ENCODE peak calls at places on chromosome 3, in ten cellular contexts. One of them, this sample, is unnamed. For H3K9me3, the result is how much of the 10 kb centered on the place peaks cover.

GRCh38 chr3:172646439-172647015 is 64.3 kb downstream of the NCEH1 start:
- DNase-seq in WERI-Rb-1: no peak
- DNase-seq in esophagus squamous epithelium: no peak
- DNase-seq in upper lobe of left lung: no peak
- DNase-seq in SJSA1: no peak
- DNase-seq in psoas muscle: no peak
- DNase-seq in right cardiac atrium: no peak
- DNase-seq in uterus: no peak
- DNase-seq in right atrium auricular region: no peak
- DNase-seq in pancreas: peak
- DNase-seq in this sample: peak

GRCh38 chr3:67087788-67088187 is 89.7 kb downstream of the KBTBD8 start:
- DNase-seq in WERI-Rb-1: no peak
- DNase-seq in esophagus squamous epithelium: no peak
- DNase-seq in upper lobe of left lung: no peak
- DNase-seq in SJSA1: no peak
- DNase-seq in psoas muscle: no peak
- DNase-seq in right cardiac atrium: no peak
- DNase-seq in uterus: no peak
- DNase-seq in right atrium auricular region: no peak
- DNase-seq in pancreas: no peak
- DNase-seq in this sample: no peak

GRCh38 chr3:154886437-154886836 is 193.7 kb upstream of the MME start:
- DNase-seq in WERI-Rb-1: no peak
- DNase-seq in esophagus squamous epithelium: no peak
- DNase-seq in upper lobe of left lung: no peak
- DNase-seq in SJSA1: peak
- DNase-seq in psoas muscle: no peak
- DNase-seq in right cardiac atrium: peak
- DNase-seq in uterus: no peak
- DNase-seq in right atrium auricular region: no peak
- DNase-seq in pancreas: no peak
- DNase-seq in this sample: no peak

GRCh38 chr3:124409650-124410275 is 320.5 kb upstream of the UMPS start:
- DNase-seq in WERI-Rb-1: no peak
- DNase-seq in esophagus squamous epithelium: no peak
- DNase-seq in upper lobe of left lung: no peak
- DNase-seq in SJSA1: peak
- DNase-seq in psoas muscle: no peak
- DNase-seq in right cardiac atrium: no peak
- DNase-seq in uterus: no peak
- DNase-seq in right atrium auricular region: no peak
- DNase-seq in pancreas: no peak
- DNase-seq in this sample: peak

GRCh38 chr3:145951431-145951830 is 209.6 kb downstream of the PLOD2 start:
- DNase-seq in WERI-Rb-1: no peak
- DNase-seq in esophagus squamous epithelium: no peak
- DNase-seq in upper lobe of left lung: no peak
- DNase-seq in SJSA1: no peak
- DNase-seq in psoas muscle: no peak
- DNase-seq in right cardiac atrium: no peak
- DNase-seq in uterus: no peak
- DNase-seq in right atrium auricular region: no peak
- DNase-seq in pancreas: no peak
- DNase-seq in this sample: no peak

GRCh38 chr3:70982700-70983140 is 600.8 kb downstream of the FOXP1 start:
- DNase-seq in WERI-Rb-1: no peak
- DNase-seq in esophagus squamous epithelium: no peak
- DNase-seq in upper lobe of left lung: no peak
- DNase-seq in SJSA1: peak
- DNase-seq in psoas muscle: peak
- DNase-seq in right cardiac atrium: peak
- DNase-seq in uterus: peak
- DNase-seq in right atrium auricular region: peak
- DNase-seq in pancreas: peak
- DNase-seq in this sample: no peak

GRCh38 chr3:14133876-14134275 is 9.0 kb downstream of the TMEM43 start:
- DNase-seq in WERI-Rb-1: no peak
- DNase-seq in esophagus squamous epithelium: no peak
- DNase-seq in upper lobe of left lung: no peak
- DNase-seq in SJSA1: no peak
- DNase-seq in psoas muscle: no peak
- DNase-seq in right cardiac atrium: no peak
- DNase-seq in uterus: no peak
- DNase-seq in right atrium auricular region: no peak
- DNase-seq in pancreas: no peak
- DNase-seq in this sample: no peak

GRCh38 chr3:29514912-29515311 is 234.0 kb downstream of the RBMS3 start:
- DNase-seq in WERI-Rb-1: no peak
- DNase-seq in esophagus squamous epithelium: no peak
- DNase-seq in upper lobe of left lung: no peak
- DNase-seq in SJSA1: peak
- DNase-seq in psoas muscle: no peak
- DNase-seq in right cardiac atrium: no peak
- DNase-seq in uterus: no peak
- DNase-seq in right atrium auricular region: no peak
- DNase-seq in pancreas: no peak
- DNase-seq in this sample: no peak

GRCh38 chr3:185995352-185995751 is 57.5 kb upstream of the TRA2B start:
- DNase-seq in WERI-Rb-1: no peak
- DNase-seq in esophagus squamous epithelium: no peak
- DNase-seq in upper lobe of left lung: no peak
- DNase-seq in SJSA1: no peak
- DNase-seq in psoas muscle: no peak
- DNase-seq in right cardiac atrium: no peak
- DNase-seq in uterus: no peak
- DNase-seq in right atrium auricular region: no peak
- DNase-seq in pancreas: no peak
- DNase-seq in this sample: no peak

GRCh38 chr3:134771962-134772361 is 23.1 kb upstream of the EPHB1 start:
- DNase-seq in WERI-Rb-1: no peak
- DNase-seq in esophagus squamous epithelium: no peak
- DNase-seq in upper lobe of left lung: no peak
- DNase-seq in SJSA1: no peak
- DNase-seq in psoas muscle: no peak
- DNase-seq in right cardiac atrium: no peak
- DNase-seq in uterus: no peak
- DNase-seq in right atrium auricular region: no peak
- DNase-seq in pancreas: no peak
- DNase-seq in this sample: no peak

GRCh38 chr3:106628407-106628806 is 748.8 kb upstream of the CCDC54 start:
- DNase-seq in WERI-Rb-1: no peak
- DNase-seq in esophagus squamous epithelium: no peak
- DNase-seq in upper lobe of left lung: no peak
- DNase-seq in SJSA1: no peak
- DNase-seq in psoas muscle: no peak
- DNase-seq in right cardiac atrium: no peak
- DNase-seq in uterus: no peak
- DNase-seq in right atrium auricular region: no peak
- DNase-seq in pancreas: no peak
- DNase-seq in this sample: no peak

GRCh38 chr3:115486880-115487279 is 136.4 kb upstream of the GAP43 start:
- DNase-seq in WERI-Rb-1: no peak
- DNase-seq in esophagus squamous epithelium: no peak
- DNase-seq in upper lobe of left lung: no peak
- DNase-seq in SJSA1: no peak
- DNase-seq in psoas muscle: no peak
- DNase-seq in right cardiac atrium: no peak
- DNase-seq in uterus: no peak
- DNase-seq in right atrium auricular region: no peak
- DNase-seq in pancreas: no peak
- DNase-seq in this sample: no peak

GRCh38 chr3:105997800-105998526 is 129.2 kb upstream of the CBLB start:
- DNase-seq in WERI-Rb-1: no peak
- DNase-seq in esophagus squamous epithelium: no peak
- DNase-seq in upper lobe of left lung: no peak
- DNase-seq in SJSA1: no peak
- DNase-seq in psoas muscle: no peak
- DNase-seq in right cardiac atrium: peak
- DNase-seq in uterus: no peak
- DNase-seq in right atrium auricular region: peak
- DNase-seq in pancreas: no peak
- DNase-seq in this sample: no peak

GRCh38 chr3:168865022-168865551 is 769.4 kb upstream of the GOLIM4 start:
- DNase-seq in WERI-Rb-1: no peak
- DNase-seq in esophagus squamous epithelium: no peak
- DNase-seq in upper lobe of left lung: no peak
- DNase-seq in SJSA1: peak
- DNase-seq in psoas muscle: no peak
- DNase-seq in right cardiac atrium: no peak
- DNase-seq in uterus: no peak
- DNase-seq in right atrium auricular region: no peak
- DNase-seq in pancreas: no peak
- DNase-seq in this sample: no peak

GRCh38 chr3:102079809-102080197 is 230.5 kb downstream of the NFKBIZ start:
- DNase-seq in WERI-Rb-1: no peak
- DNase-seq in esophagus squamous epithelium: no peak
- DNase-seq in upper lobe of left lung: no peak
- DNase-seq in SJSA1: no peak
- DNase-seq in psoas muscle: no peak
- DNase-seq in right cardiac atrium: no peak
- DNase-seq in uterus: no peak
- DNase-seq in right atrium auricular region: no peak
- DNase-seq in pancreas: no peak
- DNase-seq in this sample: no peak
- H3K27ac ChIP-seq in WERI-Rb-1: no peak
- H3K27ac ChIP-seq in esophagus squamous epithelium: no peak
- H3K27ac ChIP-seq in upper lobe of left lung: peak
- H3K27ac ChIP-seq in SJSA1: no peak
- H3K27ac ChIP-seq in psoas muscle: no peak
- H3K27ac ChIP-seq in right cardiac atrium: no peak
- H3K27ac ChIP-seq in uterus: peak
- H3K27ac ChIP-seq in right atrium auricular region: no peak
- H3K27ac ChIP-seq in pancreas: no peak
- H3K27ac ChIP-seq in this sample: no peak

GRCh38 chr3:197241173-197241572 is 57.2 kb downstream of the DLG1 start:
- DNase-seq in WERI-Rb-1: no peak
- DNase-seq in esophagus squamous epithelium: no peak
- DNase-seq in upper lobe of left lung: no peak
- DNase-seq in SJSA1: no peak
- DNase-seq in psoas muscle: no peak
- DNase-seq in right cardiac atrium: no peak
- DNase-seq in uterus: no peak
- DNase-seq in right atrium auricular region: no peak
- DNase-seq in pancreas: no peak
- DNase-seq in this sample: no peak
- H3K9me3 ChIP-seq in WERI-Rb-1: under half
- H3K9me3 ChIP-seq in esophagus squamous epithelium: under half
- H3K9me3 ChIP-seq in upper lobe of left lung: under half
- H3K9me3 ChIP-seq in SJSA1: under half
- H3K9me3 ChIP-seq in psoas muscle: under half
- H3K9me3 ChIP-seq in right cardiac atrium: under half
- H3K9me3 ChIP-seq in uterus: under half
- H3K9me3 ChIP-seq in right atrium auricular region: under half
- H3K9me3 ChIP-seq in pancreas: under half
- H3K9me3 ChIP-seq in this sample: under half

DNA sequence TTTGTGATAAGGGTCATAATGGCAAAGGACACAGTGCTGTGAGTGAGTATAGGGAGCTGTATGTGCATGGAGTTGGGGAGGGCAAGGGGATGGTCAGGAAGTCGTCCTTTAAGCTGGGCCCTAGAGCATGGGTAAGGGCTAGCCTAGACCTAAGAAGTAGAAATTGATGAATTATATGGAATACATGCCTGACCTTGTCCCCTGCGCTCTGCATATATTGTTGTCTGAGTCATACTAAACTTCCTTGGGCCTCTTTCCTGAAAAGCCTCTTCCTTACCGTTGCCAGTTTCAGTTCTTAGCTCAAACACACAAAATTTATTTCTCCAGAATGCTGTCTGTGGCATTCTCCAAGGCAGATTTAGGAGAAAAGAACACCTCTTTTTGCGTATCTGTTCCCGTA is 4.6 kb downstream of the SNRK start:
- DNase-seq in WERI-Rb-1: no peak
- DNase-seq in esophagus squamous epithelium: no peak
- DNase-seq in upper lobe of left lung: no peak
- DNase-seq in SJSA1: no peak
- DNase-seq in psoas muscle: no peak
- DNase-seq in right cardiac atrium: no peak
- DNase-seq in uterus: no peak
- DNase-seq in right atrium auricular region: no peak
- DNase-seq in pancreas: no peak
- DNase-seq in this sample: no peak
- H3K27ac ChIP-seq in WERI-Rb-1: no peak
- H3K27ac ChIP-seq in esophagus squamous epithelium: peak
- H3K27ac ChIP-seq in upper lobe of left lung: peak
- H3K27ac ChIP-seq in SJSA1: no peak
- H3K27ac ChIP-seq in psoas muscle: no peak
- H3K27ac ChIP-seq in right cardiac atrium: no peak
- H3K27ac ChIP-seq in uterus: peak
- H3K27ac ChIP-seq in right atrium auricular region: no peak
- H3K27ac ChIP-seq in pancreas: peak
- H3K27ac ChIP-seq in this sample: no peak

GRCh38 chr3:244041-244440 is 47.5 kb downstream of the CHL1 start:
- DNase-seq in WERI-Rb-1: no peak
- DNase-seq in esophagus squamous epithelium: no peak
- DNase-seq in upper lobe of left lung: no peak
- DNase-seq in SJSA1: no peak
- DNase-seq in psoas muscle: no peak
- DNase-seq in right cardiac atrium: no peak
- DNase-seq in uterus: no peak
- DNase-seq in right atrium auricular region: no peak
- DNase-seq in pancreas: no peak
- DNase-seq in this sample: no peak

GRCh38 chr3:242986-243706 is 46.6 kb downstream of the CHL1 start:
- DNase-seq in WERI-Rb-1: no peak
- DNase-seq in esophagus squamous epithelium: no peak
- DNase-seq in upper lobe of left lung: no peak
- DNase-seq in SJSA1: no peak
- DNase-seq in psoas muscle: no peak
- DNase-seq in right cardiac atrium: no peak
- DNase-seq in uterus: no peak
- DNase-seq in right atrium auricular region: no peak
- DNase-seq in pancreas: no peak
- DNase-seq in this sample: peak

GRCh38 chr3:249587-250262 is 53.2 kb downstream of the CHL1 start:
- DNase-seq in WERI-Rb-1: no peak
- DNase-seq in esophagus squamous epithelium: no peak
- DNase-seq in upper lobe of left lung: no peak
- DNase-seq in SJSA1: no peak
- DNase-seq in psoas muscle: no peak
- DNase-seq in right cardiac atrium: no peak
- DNase-seq in uterus: no peak
- DNase-seq in right atrium auricular region: no peak
- DNase-seq in pancreas: no peak
- DNase-seq in this sample: no peak

DNA sequence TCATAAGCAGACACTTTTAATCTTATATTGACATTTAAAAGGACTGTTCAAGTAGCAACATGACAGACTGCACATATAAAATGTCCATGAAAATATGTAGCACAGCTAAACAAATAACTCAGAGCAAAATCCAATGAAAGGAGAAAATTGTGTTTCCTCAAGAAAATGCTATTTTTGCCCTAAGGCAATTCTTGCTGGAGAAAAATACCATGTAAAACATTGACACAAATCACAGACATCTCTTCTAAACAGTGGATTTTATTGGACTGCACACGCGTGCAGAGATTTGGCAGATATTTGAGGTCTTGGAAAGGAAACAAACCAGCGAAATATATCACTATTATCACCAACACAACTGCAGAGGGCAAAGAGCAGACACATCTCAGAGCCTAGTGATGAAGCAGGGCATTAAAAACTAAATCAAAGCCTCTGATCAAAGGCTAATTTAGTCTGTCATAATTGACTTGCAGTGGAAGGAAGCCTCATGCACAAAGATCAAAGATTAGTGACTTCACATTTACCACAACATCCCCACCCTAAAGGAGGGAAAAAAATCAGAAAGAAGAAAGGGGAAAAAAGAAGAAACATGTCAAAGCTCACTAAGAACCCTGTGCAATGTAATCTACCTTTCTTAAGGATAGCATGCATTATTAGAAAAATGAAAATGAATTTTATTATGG is 52.4 kb downstream of the CHL1 start:
- DNase-seq in WERI-Rb-1: no peak
- DNase-seq in esophagus squamous epithelium: no peak
- DNase-seq in upper lobe of left lung: no peak
- DNase-seq in SJSA1: no peak
- DNase-seq in psoas muscle: no peak
- DNase-seq in right cardiac atrium: no peak
- DNase-seq in uterus: no peak
- DNase-seq in right atrium auricular region: no peak
- DNase-seq in pancreas: no peak
- DNase-seq in this sample: no peak
- H3K9me3 ChIP-seq in WERI-Rb-1: under half
- H3K9me3 ChIP-seq in esophagus squamous epithelium: under half
- H3K9me3 ChIP-seq in upper lobe of left lung: under half
- H3K9me3 ChIP-seq in SJSA1: under half
- H3K9me3 ChIP-seq in psoas muscle: under half
- H3K9me3 ChIP-seq in right cardiac atrium: under half
- H3K9me3 ChIP-seq in uterus: under half
- H3K9me3 ChIP-seq in right atrium auricular region: under half
- H3K9me3 ChIP-seq in pancreas: under half
- H3K9me3 ChIP-seq in this sample: under half